ENCODE peak calls at places on chromosomes 11 and 22, in four cellular contexts. One of them, this sample, is unnamed.
A peak's percentile ranks its signal among the peaks of the same experiment; 100 is the strongest.

GRCh38 chr11:97516688-97517087 is 1126.9 kb downstream of the JRKL start:
- DNase-seq in AG09319: no peak
- DNase-seq in left lobe of liver: no peak
- DNase-seq in amygdala: no peak
- DNase-seq in this sample: no peak

GRCh38 chr11:62505112-62505783 is 41.4 kb downstream of the AHNAK start:
- DNase-seq in AG09319: no peak
- DNase-seq in left lobe of liver: no peak
- DNase-seq in amygdala: no peak
- DNase-seq in this sample: no peak

GRCh38 chr22:49937758-49938564 is 19.5 kb downstream of the CRELD2 start:
- DNase-seq in AG09319: no peak
- DNase-seq in left lobe of liver: peak; percentile 62
- DNase-seq in amygdala: peak; percentile 74
- DNase-seq in this sample: no peak

GRCh38 chr22:42719656-42720262 is 911 bp downstream of the A4GALT start:
- DNase-seq in AG09319: no peak
- DNase-seq in left lobe of liver: no peak
- DNase-seq in amygdala: no peak
- DNase-seq in this sample: no peak

GRCh38 chr11:69949327-69949726 is 128.8 kb upstream of the ANO1 start:
- DNase-seq in AG09319: no peak
- DNase-seq in left lobe of liver: no peak
- DNase-seq in amygdala: no peak
- DNase-seq in this sample: no peak

GRCh38 chr11:75430692-75431532 is 2.1 kb downstream of the KLHL35 start:
- DNase-seq in AG09319: no peak
- DNase-seq in left lobe of liver: no peak
- DNase-seq in amygdala: no peak
- DNase-seq in this sample: no peak

GRCh38 chr11:115965754-115966504 is 461.7 kb upstream of the CADM1 start:
- DNase-seq in AG09319: no peak
- DNase-seq in left lobe of liver: no peak
- DNase-seq in amygdala: no peak
- DNase-seq in this sample: no peak

GRCh38 chr11:79437981-79438630 is 2.7 kb downstream of the TENM4 start:
- DNase-seq in AG09319: no peak
- DNase-seq in left lobe of liver: no peak
- DNase-seq in amygdala: peak; percentile 35
- DNase-seq in this sample: no peak

GRCh38 chr22:49751968-49752597 is 75.6 kb downstream of the BRD1 start:
- DNase-seq in AG09319: no peak
- DNase-seq in left lobe of liver: no peak
- DNase-seq in amygdala: no peak
- DNase-seq in this sample: no peak

GRCh38 chr22:45638834-45639746 is 32.5 kb upstream of the ATXN10 start:
- DNase-seq in AG09319: peak; percentile 22
- DNase-seq in left lobe of liver: peak; percentile 42
- DNase-seq in amygdala: no peak
- DNase-seq in this sample: no peak

GRCh38 chr11:91860661-91861060 is 364.0 kb upstream of the FAT3 start:
- DNase-seq in AG09319: no peak
- DNase-seq in left lobe of liver: no peak
- DNase-seq in amygdala: no peak
- DNase-seq in this sample: no peak

GRCh38 chr11:13247606-13248320 is 29.8 kb upstream of the BMAL1 start:
- DNase-seq in AG09319: no peak
- DNase-seq in left lobe of liver: no peak
- DNase-seq in amygdala: no peak
- DNase-seq in this sample: no peak

GRCh38 chr11:110859240-110859835 is 147.1 kb upstream of the ARHGAP20 start:
- DNase-seq in AG09319: no peak
- DNase-seq in left lobe of liver: no peak
- DNase-seq in amygdala: no peak
- DNase-seq in this sample: no peak

GRCh38 chr22:42511401-42511891 is 8.2 kb downstream of the RRP7A start:
- DNase-seq in AG09319: no peak
- DNase-seq in left lobe of liver: no peak
- DNase-seq in amygdala: no peak
- DNase-seq in this sample: no peak

GRCh38 chr11:1158681-1159525 is 1.1 kb downstream of the MUC5AC start:
- DNase-seq in AG09319: no peak
- DNase-seq in left lobe of liver: peak; percentile 45
- DNase-seq in amygdala: no peak
- DNase-seq in this sample: no peak

GRCh38 chr22:30566125-30566524 is 8.3 kb downstream of the GAL3ST1 start:
- DNase-seq in AG09319: no peak
- DNase-seq in left lobe of liver: no peak
- DNase-seq in amygdala: no peak
- DNase-seq in this sample: no peak

GRCh38 chr11:7196396-7197146 is 55.1 kb upstream of the SYT9 start:
- DNase-seq in AG09319: no peak
- DNase-seq in left lobe of liver: no peak
- DNase-seq in amygdala: no peak
- DNase-seq in this sample: no peak

GRCh38 chr22:19877626-19878339 is 23.1 kb upstream of the GNB1L start:
- DNase-seq in AG09319: no peak
- DNase-seq in left lobe of liver: peak; percentile 42
- DNase-seq in amygdala: no peak
- DNase-seq in this sample: no peak